ENCODE peak calls at places on chromosomes 13 and 19, in ten cellular contexts. E is endodermal cell; T is mucosa of descending colon; M is kidney; P is naive thymus-derived CD4-positive, alpha-beta T cell; R is fibroblast of the aortic adventitia; N is CD8-positive, alpha-beta T cell; F is neuronal stem cell; O is body of pancreas; I is Peyer's patch. A is an unnamed sample.

GRCh38 chr19:55031178-55031577 is 6.9 kb downstream of the GP6 start:
- DNase-seq in E (no peak), T (no peak), M (no peak), P (no peak), R (no peak), N (no peak), F (no peak), O (no peak), I (no peak), A (no peak)

GRCh38 chr19:5038631-5039271 is 69.8 kb downstream of the KDM4B start:
- DNase-seq in E (peak), T (peak), M (peak), P (no peak), R (peak), N (no peak), F (no peak), O (no peak), I (no peak), A (peak)

GRCh38 chr19:36060430-36060829 is 5.7 kb downstream of the WDR62 start:
- DNase-seq in E (peak), T (peak), M (no peak), P (no peak), R (peak), N (peak), F (no peak), O (no peak), I (no peak), A (no peak)

GRCh38 chr13:23159587-23160240 is 21.1 kb upstream of the SGCG start:
- DNase-seq in E (peak), T (no peak), M (no peak), P (no peak), R (no peak), N (no peak), F (no peak), O (no peak), I (no peak), A (no peak)

GRCh38 chr19:32201661-32202060 is 143.7 kb upstream of the ZNF507 start:
- DNase-seq in E (no peak), T (no peak), M (no peak), P (no peak), R (no peak), N (no peak), F (no peak), O (no peak), I (no peak), A (peak)

GRCh38 chr13:48560657-48561337 is 27.9 kb upstream of the RCBTB2 start:
- DNase-seq in E (no peak), T (no peak), M (no peak), P (no peak), R (no peak), N (no peak), F (no peak), O (no peak), I (no peak), A (no peak)

GRCh38 chr19:32287811-32288227 is 57.6 kb upstream of the ZNF507 start:
- DNase-seq in E (peak), T (peak), M (peak), P (no peak), R (peak), N (no peak), F (peak), O (peak), I (peak), A (peak)

GRCh38 chr13:96696501-96696900 is 297.8 kb downstream of the OXGR1 start:
- DNase-seq in E (no peak), T (no peak), M (no peak), P (no peak), R (no peak), N (no peak), F (no peak), O (no peak), I (no peak), A (no peak)

GRCh38 chr13:75372517-75372916 is 109.5 kb downstream of the TBC1D4 start:
- DNase-seq in E (no peak), T (peak), M (no peak), P (no peak), R (peak), N (no peak), F (peak), O (no peak), I (no peak), A (peak)

GRCh38 chr19:49559928-49560327 is 20.4 kb downstream of the NOSIP start:
- DNase-seq in E (no peak), T (peak), M (no peak), P (no peak), R (no peak), N (peak), F (no peak), O (no peak), I (no peak), A (no peak)

GRCh38 chr13:31131470-31131961 is 30.2 kb downstream of the HSPH1 start:
- DNase-seq in E (no peak), T (no peak), M (no peak), P (no peak), R (no peak), N (no peak), F (no peak), O (no peak), I (no peak), A (peak)

GRCh38 chr19:17688853-17689595 is 870 bp upstream of the UNC13A start:
- DNase-seq in E (peak), T (no peak), M (no peak), P (no peak), R (no peak), N (no peak), F (no peak), O (no peak), I (no peak), A (no peak)

GRCh38 chr13:40306817-40307216 is 359.6 kb downstream of the FOXO1 start:
- DNase-seq in E (no peak), T (no peak), M (no peak), P (no peak), R (no peak), N (no peak), F (no peak), O (no peak), I (no peak), A (no peak)

GRCh38 chr13:41263261-41263971 is at the start of gene MTRF1:
- DNase-seq in E (peak), T (peak), M (peak), P (peak), R (peak), N (peak), F (peak), O (peak), I (peak), A (peak)

GRCh38 chr19:45752639-45753038 is 16.4 kb downstream of the SIX5 start:
- DNase-seq in E (no peak), T (no peak), M (no peak), P (no peak), R (no peak), N (no peak), F (no peak), O (no peak), I (no peak), A (no peak)

GRCh38 chr13:111460548-111461444 is 140.4 kb downstream of the TEX29 start:
- DNase-seq in E (peak), T (peak), M (no peak), P (no peak), R (peak), N (no peak), F (no peak), O (peak), I (no peak), A (peak)

GRCh38 chr19:28793391-28794168 is 419.4 kb downstream of the UQCRFS1 start:
- DNase-seq in E (peak), T (no peak), M (peak), P (no peak), R (no peak), N (no peak), F (peak), O (no peak), I (no peak), A (no peak)

GRCh38 chr13:32150239-32150638 is 118.7 kb downstream of the FRY start:
- DNase-seq in E (no peak), T (no peak), M (no peak), P (no peak), R (peak), N (no peak), F (no peak), O (no peak), I (no peak), A (no peak)

GRCh38 chr19:34041922-34042521 is 130.3 kb upstream of the LSM14A start:
- DNase-seq in E (peak), T (peak), M (peak), P (peak), R (peak), N (peak), F (peak), O (peak), I (peak), A (peak)

GRCh38 chr13:93116809-93117208 is 109.8 kb upstream of the GPC6 start:
- DNase-seq in E (no peak), T (no peak), M (no peak), P (no peak), R (no peak), N (no peak), F (no peak), O (no peak), I (no peak), A (no peak)

GRCh38 chr19:35347171-35347929 is at the start of gene FFAR1:
- DNase-seq in E (peak), T (peak), M (peak), P (peak), R (no peak), N (peak), F (no peak), O (peak), I (peak), A (peak)

GRCh38 chr13:114282143-114282685 is 813 bp downstream of the UPF3A start:
- DNase-seq in E (peak), T (peak), M (peak), P (peak), R (peak), N (peak), F (peak), O (peak), I (peak), A (peak)

GRCh38 chr19:10104665-10105221 is 1.4 kb upstream of the PPAN start:
- DNase-seq in E (no peak), T (peak), M (peak), P (no peak), R (no peak), N (peak), F (no peak), O (no peak), I (peak), A (peak)

GRCh38 chr13:109154546-109154945 is 525.1 kb downstream of the MYO16 start:
- DNase-seq in E (no peak), T (no peak), M (no peak), P (no peak), R (no peak), N (no peak), F (no peak), O (no peak), I (no peak), A (no peak)

GRCh38 chr19:33460221-33460908 is 61.2 kb downstream of the PEPD start:
- DNase-seq in E (peak), T (no peak), M (no peak), P (no peak), R (no peak), N (no peak), F (no peak), O (no peak), I (no peak), A (no peak)

GRCh38 chr19:14603990-14604387 is 21.1 kb downstream of the CLEC17A start:
- DNase-seq in E (no peak), T (no peak), M (no peak), P (no peak), R (no peak), N (no peak), F (no peak), O (no peak), I (peak), A (peak)

GRCh38 chr13:100523437-100523836 is 65.2 kb downstream of the GGACT start:
- DNase-seq in E (peak), T (no peak), M (no peak), P (no peak), R (no peak), N (no peak), F (no peak), O (no peak), I (no peak), A (no peak)

GRCh38 chr13:102020611-102021216 is 381.1 kb downstream of the FGF14 start:
- DNase-seq in E (no peak), T (no peak), M (no peak), P (no peak), R (peak), N (no peak), F (no peak), O (no peak), I (no peak), A (no peak)

GRCh38 chr13:80379245-80379644 is 38.3 kb upstream of the SPRY2 start:
- DNase-seq in E (no peak), T (no peak), M (no peak), P (no peak), R (peak), N (no peak), F (no peak), O (no peak), I (no peak), A (no peak)

GRCh38 chr13:29859971-29860370 is 9.6 kb upstream of the UBL3 start:
- DNase-seq in E (no peak), T (no peak), M (no peak), P (no peak), R (peak), N (no peak), F (no peak), O (no peak), I (no peak), A (no peak)

GRCh38 chr13:90547272-90547790 is 800.2 kb upstream of the MIR17HG start:
- DNase-seq in E (no peak), T (no peak), M (no peak), P (no peak), R (no peak), N (no peak), F (no peak), O (no peak), I (no peak), A (no peak)

DNA sequence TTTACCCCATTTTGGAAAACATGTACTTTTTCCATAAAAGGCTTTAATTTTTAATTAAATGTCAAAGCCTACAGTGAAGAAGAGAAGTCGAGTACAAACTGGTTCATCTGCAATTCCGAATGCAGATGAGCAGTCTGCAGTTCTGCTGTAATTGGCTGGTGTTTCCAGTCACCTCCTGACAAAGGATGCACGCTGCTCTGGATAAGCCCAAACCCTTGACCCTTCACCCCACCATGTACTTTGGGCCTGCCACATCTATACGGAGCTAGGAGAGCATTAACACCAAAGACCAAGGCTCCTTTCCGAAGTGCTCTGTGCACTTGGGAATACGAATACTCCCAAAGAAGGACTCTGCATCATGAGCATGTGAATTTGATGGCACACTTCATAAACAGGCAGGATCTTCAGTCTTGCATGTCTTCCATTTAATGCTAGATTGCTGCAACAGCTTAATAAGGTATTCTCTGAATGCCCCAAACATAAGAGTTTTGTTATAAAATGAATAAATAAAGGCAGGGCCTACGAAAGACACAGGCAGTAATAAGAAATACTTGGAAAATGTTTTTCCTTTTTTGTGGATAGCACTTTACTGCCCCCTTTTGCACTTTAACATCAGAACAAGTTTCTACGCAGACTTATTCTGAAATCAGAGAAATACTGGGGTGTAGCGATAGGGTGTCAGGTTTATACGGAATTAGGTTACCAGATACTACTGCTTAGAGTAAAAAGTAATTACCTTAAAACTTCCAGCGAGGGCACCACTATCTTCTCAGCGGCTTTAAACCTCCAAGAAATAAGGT is 15.1 kb downstream of the EFNB2 start:
- DNase-seq in E (no peak), T (no peak), M (no peak), P (no peak), R (peak), N (no peak), F (no peak), O (no peak), I (no peak), A (no peak)
- H3K4me3 ChIP-seq in E (no peak), T (no peak), M (no peak), P (no peak), R (no peak), N (no peak), F (no peak), O (no peak), I (no peak), A (no peak)

GRCh38 chr13:70054572-70054971 is 53.1 kb upstream of the ATXN8OS start:
- DNase-seq in E (no peak), T (no peak), M (no peak), P (no peak), R (no peak), N (no peak), F (no peak), O (no peak), I (no peak), A (no peak)
- H3K4me3 ChIP-seq in E (no peak), T (no peak), M (no peak), P (no peak), R (no peak), N (no peak), F (no peak), O (no peak), I (no peak), A (no peak)

DNA sequence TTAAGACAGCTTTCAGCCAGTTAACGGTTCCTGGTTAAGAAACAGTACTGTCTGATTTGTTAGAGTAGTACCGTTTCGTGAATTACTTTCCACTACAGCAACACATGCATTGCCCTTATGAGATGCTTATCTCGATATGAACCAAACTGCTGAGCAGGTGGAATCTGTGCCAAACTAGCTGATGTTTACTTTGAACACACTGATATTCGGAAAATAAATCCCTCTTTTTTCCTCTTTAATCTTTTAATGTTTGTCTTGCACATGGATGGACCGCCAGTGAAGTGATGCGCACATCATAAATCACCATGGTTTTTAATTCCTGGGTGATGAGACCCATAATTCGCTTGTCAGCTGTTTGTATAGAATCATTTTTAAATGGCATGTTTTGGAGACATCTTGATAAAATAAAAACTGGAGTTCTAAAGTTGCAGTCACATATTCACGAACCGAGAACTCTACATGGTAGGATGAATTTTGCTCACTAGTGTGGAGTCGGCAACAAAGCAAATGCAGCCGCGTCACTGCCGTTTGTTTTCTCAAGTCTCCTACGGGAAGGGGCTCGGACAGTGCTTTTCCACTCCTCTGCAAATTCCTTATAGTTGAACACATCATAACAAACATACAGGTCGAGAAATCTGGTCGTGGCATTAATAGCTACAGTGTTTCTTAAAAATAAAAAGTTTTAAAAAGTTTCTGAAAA is 1.1 kb downstream of the GJA3 start:
- DNase-seq in E (peak), T (no peak), M (no peak), P (no peak), R (no peak), N (no peak), F (no peak), O (no peak), I (no peak), A (peak)
- H3K4me3 ChIP-seq in E (peak), T (no peak), M (no peak), P (peak), R (peak), N (peak), F (no peak), O (no peak), I (no peak), A (peak)

GRCh38 chr19:2083174-2083854 is 12.8 kb downstream of the MOB3A start:
- DNase-seq in E (no peak), T (no peak), M (no peak), P (no peak), R (no peak), N (peak), F (no peak), O (no peak), I (peak), A (peak)
- H3K4me3 ChIP-seq in E (no peak), T (no peak), M (no peak), P (peak), R (no peak), N (peak), F (no peak), O (no peak), I (peak), A (peak)

GRCh38 chr13:98976941-98977340 is 923 bp downstream of the DOCK9 start:
- DNase-seq in E (no peak), T (no peak), M (no peak), P (no peak), R (peak), N (no peak), F (no peak), O (no peak), I (no peak), A (no peak)
- H3K4me3 ChIP-seq in E (peak), T (no peak), M (peak), P (no peak), R (peak), N (no peak), F (peak), O (no peak), I (no peak), A (no peak)

DNA sequence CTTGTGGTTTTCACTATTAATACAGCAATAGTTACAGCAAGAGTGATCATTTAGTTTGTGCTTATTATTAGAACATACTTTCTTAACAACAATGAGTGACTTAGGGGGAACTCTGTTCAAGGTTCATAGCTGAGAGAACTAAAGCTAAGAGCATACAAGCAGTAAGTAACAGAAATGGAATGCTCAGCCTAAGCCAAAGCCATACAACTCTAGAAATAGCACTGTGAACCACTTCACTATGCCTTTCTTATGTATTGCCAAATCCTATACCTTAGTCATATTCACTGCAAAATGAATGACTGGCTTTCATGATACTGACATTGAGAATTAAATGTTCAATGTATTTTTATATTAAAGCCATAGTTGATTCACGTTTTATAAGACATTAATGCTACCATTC is 599.7 kb upstream of the SLITRK1 start:
- DNase-seq in E (no peak), T (no peak), M (no peak), P (no peak), R (peak), N (no peak), F (no peak), O (no peak), I (no peak), A (no peak)
- H3K4me3 ChIP-seq in E (no peak), T (no peak), M (no peak), P (no peak), R (no peak), N (no peak), F (no peak), O (no peak), I (no peak), A (no peak)

DNA sequence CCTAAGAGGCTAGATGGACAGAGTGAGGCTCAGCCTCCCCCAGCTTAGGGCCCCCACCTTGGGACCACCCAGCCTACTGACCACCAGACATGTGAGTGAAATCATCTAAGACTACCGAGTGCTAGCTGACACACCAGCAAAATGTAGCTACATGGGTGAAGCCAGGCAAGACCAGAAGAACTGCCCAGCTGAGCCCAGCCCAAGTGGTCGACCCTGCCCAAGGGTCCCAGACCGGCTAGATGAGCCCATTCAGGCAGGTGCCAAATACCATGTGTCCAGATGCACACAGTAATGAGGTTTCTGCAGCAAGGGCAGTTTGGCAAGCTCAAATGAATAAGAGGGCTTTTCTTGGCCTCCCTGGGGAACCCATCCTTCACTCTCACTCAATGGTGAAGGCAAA is 56.6 kb downstream of the ZNF557 start:
- DNase-seq in E (no peak), T (no peak), M (no peak), P (no peak), R (no peak), N (no peak), F (no peak), O (no peak), I (no peak), A (no peak)
- H3K4me3 ChIP-seq in E (no peak), T (no peak), M (no peak), P (no peak), R (no peak), N (no peak), F (no peak), O (no peak), I (no peak), A (no peak)